ENCODE peak calls at places on chromosomes 1 and 21, in six cellular contexts. K is mammary epithelial cell, P is H1, S is GM23248, X is neural progenitor cell, F is astrocyte. D is an unnamed sample.

GRCh38 chr1:94011709-94012590 is 102.7 kb upstream of the GCLM start:
- DNase-seq in K (no peak), P (no peak), S (no peak), X (no peak), F (peak; percentile 35), D (no peak)

GRCh38 chr1:246434335-246434734 is 72.7 kb downstream of the SMYD3 start:
- DNase-seq in K (no peak), P (no peak), S (no peak), X (no peak), F (no peak), D (no peak)

GRCh38 chr1:11943619-11944018 is 9.1 kb downstream of the PLOD1 start:
- DNase-seq in K (no peak), P (no peak), S (no peak), X (no peak), F (no peak), D (no peak)

GRCh38 chr1:36178479-36179219 is 22.7 kb downstream of the MAP7D1 start:
- DNase-seq in K (no peak), P (peak; percentile 89), S (no peak), X (peak; percentile 93), F (no peak), D (no peak)

GRCh38 chr1:6178751-6179563 is 1.2 kb downstream of the CHD5 start:
- DNase-seq in K (no peak), P (peak; percentile 73), S (peak; percentile 27), X (peak; percentile 60), F (no peak), D (no peak)

GRCh38 chr1:93659805-93660479 is 21.7 kb downstream of the BCAR3 start:
- DNase-seq in K (no peak), P (no peak), S (peak; percentile 32), X (no peak), F (no peak), D (no peak)

GRCh38 chr1:155082301-155082940 is 3.8 kb downstream of the EFNA3 start:
- DNase-seq in K (no peak), P (peak; percentile 60), S (peak; percentile 40), X (peak; percentile 51), F (no peak), D (no peak)

GRCh38 chr1:32246888-32247273 is at the start of gene FAM167B:
- DNase-seq in K (no peak), P (no peak), S (peak; percentile 93), X (no peak), F (peak; percentile 57), D (no peak)

GRCh38 chr1:169044296-169044695 is 62.2 kb upstream of the ATP1B1 start:
- DNase-seq in K (peak; percentile 9), P (no peak), S (no peak), X (no peak), F (no peak), D (no peak)

GRCh38 chr1:115373305-115373704 is 35.3 kb upstream of the NGF start:
- DNase-seq in K (peak; percentile 68), P (no peak), S (peak; percentile 96), X (no peak), F (peak; percentile 92), D (peak; percentile 4)

GRCh38 chr1:203133969-203134725 is 6.6 kb downstream of the ADORA1 start:
- DNase-seq in K (no peak), P (peak; percentile 45), S (peak; percentile 51), X (peak; percentile 43), F (peak; percentile 58), D (no peak)

GRCh38 chr1:23422955-23423354 is 1.6 kb downstream of the TCEA3 start:
- DNase-seq in K (no peak), P (no peak), S (peak; percentile 38), X (no peak), F (no peak), D (no peak)

GRCh38 chr1:54826226-54826816 is 25.2 kb upstream of the TTC22 start:
- DNase-seq in K (no peak), P (no peak), S (no peak), X (no peak), F (no peak), D (no peak)

GRCh38 chr1:17605582-17606344 is 66.3 kb downstream of the ARHGEF10L start:
- DNase-seq in K (no peak), P (no peak), S (peak; percentile 20), X (no peak), F (no peak), D (no peak)

GRCh38 chr21:38476385-38476784 is 21.9 kb downstream of the ERG start:
- DNase-seq in K (no peak), P (no peak), S (no peak), X (no peak), F (no peak), D (no peak)

GRCh38 chr21:40269239-40269638 is 402.0 kb downstream of the PCP4 start:
- DNase-seq in K (no peak), P (no peak), S (no peak), X (no peak), F (no peak), D (no peak)

GRCh38 chr1:115189814-115190541 is 100.7 kb upstream of the TSPAN2 start:
- DNase-seq in K (peak; percentile 90), P (no peak), S (peak; percentile 91), X (no peak), F (peak; percentile 98), D (no peak)

GRCh38 chr1:51576085-51576444 is 40.8 kb upstream of the OSBPL9 start:
- DNase-seq in K (no peak), P (no peak), S (no peak), X (no peak), F (no peak), D (no peak)

GRCh38 chr21:23475518-23476189 is 2131.6 kb downstream of the MRPL39 start:
- DNase-seq in K (no peak), P (no peak), S (no peak), X (no peak), F (no peak), D (no peak)

GRCh38 chr21:43816611-43817071 is 27.3 kb downstream of the RRP1 start:
- DNase-seq in K (no peak), P (no peak), S (no peak), X (no peak), F (no peak), D (no peak)

GRCh38 chr21:43817157-43818086 is 28.0 kb downstream of the RRP1 start:
- DNase-seq in K (no peak), P (no peak), S (no peak), X (no peak), F (no peak), D (no peak)

GRCh38 chr21:43820466-43820865 is 31.1 kb downstream of the RRP1 start:
- DNase-seq in K (no peak), P (no peak), S (no peak), X (no peak), F (no peak), D (no peak)

GRCh38 chr21:43818685-43819084 is 29.3 kb downstream of the RRP1 start:
- DNase-seq in K (no peak), P (no peak), S (no peak), X (no peak), F (no peak), D (no peak)

DNA sequence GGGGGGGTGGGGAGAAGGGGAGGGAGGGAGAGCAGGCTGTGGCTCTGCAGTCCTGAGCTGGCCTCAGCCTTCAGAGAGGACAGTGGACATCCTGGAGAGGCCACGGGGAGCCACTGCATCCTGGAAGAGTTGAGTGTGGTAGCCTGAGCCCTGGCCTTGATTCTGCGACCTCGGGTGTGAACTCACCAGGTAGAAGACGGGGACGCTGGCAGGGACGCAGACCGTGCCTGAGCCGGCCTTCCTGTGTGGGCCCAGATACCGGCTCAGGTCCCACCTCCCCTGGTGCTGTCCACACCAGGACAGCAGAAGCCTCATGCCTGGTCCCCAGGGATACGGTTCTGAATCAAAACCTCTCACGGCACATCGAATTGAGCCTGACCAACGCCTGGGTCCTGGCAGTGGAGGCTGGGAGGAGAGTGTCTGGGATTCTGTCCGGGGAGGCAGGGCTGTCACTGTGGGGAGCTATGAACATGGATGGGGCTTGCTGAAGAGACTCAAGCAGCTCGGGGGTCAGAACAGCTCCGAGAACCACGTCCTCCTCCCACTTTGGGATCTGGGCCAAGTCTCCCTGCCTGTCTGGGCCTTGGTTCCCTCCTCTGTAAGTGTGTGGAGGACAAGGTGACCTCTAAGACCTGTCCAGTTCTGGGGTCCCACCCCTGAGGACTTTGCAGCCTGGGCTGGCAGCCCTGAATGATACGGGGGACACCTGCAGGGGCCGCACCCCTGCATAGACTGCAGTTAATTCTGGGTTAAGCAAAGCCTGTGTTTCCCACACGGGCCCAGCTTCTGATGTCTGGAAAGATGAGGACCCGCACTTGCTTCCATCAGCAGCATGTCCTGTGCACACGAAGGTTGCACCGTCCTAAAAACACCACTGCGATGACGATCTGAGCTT is 30.4 kb downstream of the RRP1 start:
- DNase-seq in K (no peak), P (no peak), S (no peak), X (no peak), F (no peak), D (no peak)
- H3K79me2 ChIP-seq in K (no peaks in the 10 kb centered on the region), P (no peaks in the 10 kb centered on the region), S (no peaks in the 10 kb centered on the region), X (no peaks in the 10 kb centered on the region), F (no peaks in the 10 kb centered on the region), D (no peaks in the 10 kb centered on the region)

DNA sequence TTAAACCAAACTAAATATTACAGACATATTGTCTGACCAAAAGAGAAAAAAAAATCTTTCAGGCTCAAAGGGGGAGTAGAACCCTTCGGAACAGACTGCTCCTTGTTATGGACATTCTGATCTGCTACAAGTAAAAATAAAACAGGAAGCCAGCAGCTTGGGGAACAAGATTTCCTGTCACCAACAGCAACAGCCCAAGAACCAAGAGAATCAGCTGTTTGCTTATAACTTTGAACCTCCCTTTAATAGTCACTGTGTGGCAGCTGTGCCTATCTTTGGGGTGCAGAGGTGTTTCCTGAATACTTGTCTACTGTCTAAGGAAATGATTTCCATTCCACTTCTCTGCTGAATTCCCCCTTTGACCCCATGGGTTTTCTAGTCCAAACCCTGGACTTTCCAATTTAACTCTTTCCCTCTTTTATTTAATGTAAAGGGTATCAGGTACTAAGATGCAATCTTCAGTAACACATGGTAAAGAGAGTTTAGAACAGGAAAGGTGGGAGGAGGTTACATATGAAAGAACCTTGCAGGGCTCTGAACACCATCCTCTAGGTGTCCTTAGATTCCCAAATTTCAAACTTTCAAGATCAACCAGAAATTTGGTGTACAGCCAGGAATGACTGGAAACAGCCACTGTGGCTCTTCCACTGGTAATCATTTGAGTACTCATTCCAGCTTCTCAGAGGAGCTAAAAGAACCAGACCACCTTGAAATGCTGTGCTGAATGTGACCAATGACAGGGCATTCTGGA is 38.7 kb downstream of the GPR3 start:
- DNase-seq in K (no peak), P (no peak), S (peak; percentile 46), X (no peak), F (peak; percentile 23), D (no peak)
- H3K4me3 ChIP-seq in K (no peak overlapping the region), P (no peak overlapping the region), S (no peak overlapping the region), X (no peak overlapping the region), F (no peak overlapping the region), D (no peak overlapping the region)

GRCh38 chr1:201622353-201622752 is 83.4 kb downstream of the NAV1 start:
- DNase-seq in K (no peak), P (no peak), S (no peak), X (no peak), F (no peak), D (no peak)
- H3K79me2 ChIP-seq in K (no peaks in the 10 kb centered on the region), P (no peaks in the 10 kb centered on the region), S (peaks cover 74% of the 10 kb centered on the region), X (no peaks in the 10 kb centered on the region), F (peaks cover 44% of the 10 kb centered on the region), D (no peaks in the 10 kb centered on the region)

DNA sequence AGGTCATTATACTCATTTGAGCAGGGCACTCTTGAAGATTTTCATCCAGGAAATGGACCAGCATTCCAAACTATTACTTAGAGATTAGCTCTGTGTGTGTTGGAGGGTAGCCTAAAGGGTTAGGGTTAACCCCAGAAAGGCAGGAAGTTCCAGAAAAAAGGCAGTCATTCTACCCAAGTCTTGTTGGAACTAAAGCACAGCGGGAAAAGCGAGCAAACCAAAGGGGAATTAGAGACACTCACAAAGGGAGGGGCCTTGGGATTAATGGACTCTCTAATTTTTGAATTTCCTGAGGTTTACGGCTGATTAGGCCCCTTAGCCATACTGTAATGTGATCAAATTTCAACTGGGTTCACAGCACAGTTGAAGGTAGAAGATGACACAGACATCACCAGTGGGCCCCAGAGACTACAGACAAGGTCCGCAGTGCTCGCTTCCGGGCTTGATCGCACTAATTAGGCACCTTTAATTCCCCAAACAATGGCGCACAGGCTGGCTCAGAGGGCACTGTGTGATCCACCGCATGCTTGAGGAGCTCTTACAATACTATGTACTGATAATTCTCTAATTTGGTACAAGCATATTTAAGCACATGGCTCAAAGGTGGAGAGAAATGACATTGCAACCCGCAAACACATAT is 28.3 kb downstream of the CAPZB start:
- DNase-seq in K (no peak), P (no peak), S (no peak), X (peak; percentile 94), F (peak; percentile 72), D (no peak)
- H3K4me3 ChIP-seq in K (no peak overlapping the region), P (peak overlapping the region; percentile 1), S (no peak overlapping the region), X (peak overlapping the region; percentile 24), F (no peak overlapping the region), D (no peak overlapping the region)

D was measured in keratinocyte.